ENCODE peak calls at places on chromosomes 16 and 17, in eight cellular contexts. G is activated CD4-positive, alpha-beta T cell treated with anti-CD3 and anti-CD28 coated beads, Interleukin-2, amount 10 ng/mL, durations not matched to agents 7 days and 5 days; Y is HFFc6; U is Peyer's patch; F is B cell; C is NCI-H524; E is effector CD4-positive, alpha-beta T cell; I is head of caudate nucleus. R is an unnamed sample.

GRCh38 chr17:60086822-60087591 is 8.3 kb upstream of the HEATR6 start:
- DNase-seq in G (no peak), Y (peak; percentile 74), U (no peak), F (no peak), C (peak; percentile 99), E (no peak), I (no peak), R (no peak)

GRCh38 chr17:53538129-53538617 is 284.6 kb upstream of the KIF2B start:
- DNase-seq in G (no peak), Y (no peak), U (no peak), F (no peak), C (no peak), E (no peak), I (no peak), R (no peak)

GRCh38 chr16:19294156-19294649 is 8.7 kb downstream of the CLEC19A start:
- DNase-seq in G (no peak), Y (no peak), U (peak; percentile 63), F (peak; percentile 44), C (no peak), E (no peak), I (peak; percentile 44), R (peak; percentile 75)

GRCh38 chr17:5812590-5812989 is 228.3 kb upstream of the NLRP1 start:
- DNase-seq in G (no peak), Y (no peak), U (no peak), F (no peak), C (no peak), E (no peak), I (no peak), R (no peak)

GRCh38 chr16:79618041-79618711 is 17.6 kb upstream of the MAF start:
- DNase-seq in G (no peak), Y (no peak), U (no peak), F (no peak), C (no peak), E (no peak), I (no peak), R (no peak)

GRCh38 chr17:67055041-67055443 is 10.7 kb downstream of the CACNG1 start:
- DNase-seq in G (no peak), Y (no peak), U (peak; percentile 40), F (no peak), C (no peak), E (no peak), I (no peak), R (no peak)

GRCh38 chr17:80832266-80832676 is 159.4 kb upstream of the CHMP6 start:
- DNase-seq in G (no peak), Y (peak; percentile 88), U (no peak), F (no peak), C (peak; percentile 32), E (no peak), I (peak; percentile 76), R (no peak)

GRCh38 chr17:28357901-28358197 is 522 bp upstream of the POLDIP2 start:
- DNase-seq in G (no peak), Y (no peak), U (no peak), F (no peak), C (peak; percentile 56), E (no peak), I (no peak), R (peak; percentile 41)

GRCh38 chr17:36553459-36553858 is 8.7 kb downstream of the GGNBP2 start:
- DNase-seq in G (no peak), Y (no peak), U (no peak), F (no peak), C (no peak), E (no peak), I (no peak), R (no peak)

GRCh38 chr16:85192233-85192632 is 80.0 kb upstream of the CIBAR2 start:
- DNase-seq in G (no peak), Y (no peak), U (no peak), F (no peak), C (no peak), E (no peak), I (no peak), R (no peak)

GRCh38 chr17:46759141-46759540 is 59.4 kb downstream of the WNT3 start:
- DNase-seq in G (no peak), Y (no peak), U (peak; percentile 28), F (no peak), C (no peak), E (no peak), I (no peak), R (no peak)

GRCh38 chr17:11094377-11094776 is 146.6 kb upstream of the SHISA6 start:
- DNase-seq in G (no peak), Y (no peak), U (no peak), F (no peak), C (no peak), E (no peak), I (peak; percentile 46), R (no peak)

GRCh38 chr16:56424791-56425438 is 430 bp downstream of the AMFR start:
- DNase-seq in G (peak; percentile 28), Y (no peak), U (peak; percentile 57), F (peak; percentile 55), C (peak; percentile 58), E (peak; percentile 23), I (peak; percentile 51), R (no peak)

GRCh38 chr17:41386227-41386626 is 4.1 kb upstream of the KRT34 start:
- DNase-seq in G (no peak), Y (no peak), U (no peak), F (no peak), C (no peak), E (no peak), I (no peak), R (no peak)

GRCh38 chr17:80472996-80473395 is 3.4 kb downstream of the NPTX1 start:
- DNase-seq in G (no peak), Y (no peak), U (no peak), F (no peak), C (no peak), E (no peak), I (no peak), R (no peak)

GRCh38 chr16:28473714-28474265 is 1.7 kb upstream of the NPIPB7 start:
- DNase-seq in G (peak; percentile 1), Y (no peak), U (peak; percentile 34), F (no peak), C (no peak), E (no peak), I (no peak), R (no peak)

GRCh38 chr17:39777534-39778365 is 40.0 kb downstream of the GRB7 start:
- DNase-seq in G (no peak), Y (no peak), U (no peak), F (no peak), C (no peak), E (no peak), I (no peak), R (peak; percentile 50)

GRCh38 chr16:11253995-11254912 is 1.8 kb downstream of the SOCS1 start:
- DNase-seq in G (peak; percentile 25), Y (no peak), U (peak; percentile 52), F (no peak), C (peak; percentile 39), E (no peak), I (no peak), R (peak; percentile 55)

GRCh38 chr17:69506489-69506888 is 92.0 kb downstream of the MAP2K6 start:
- DNase-seq in G (no peak), Y (no peak), U (no peak), F (no peak), C (peak; percentile 33), E (no peak), I (no peak), R (no peak)

GRCh38 chr16:88665148-88665547 is 2.3 kb upstream of the MVD start:
- DNase-seq in G (no peak), Y (no peak), U (no peak), F (no peak), C (no peak), E (no peak), I (no peak), R (no peak)